ENCODE peak calls at places on chromosomes 6 and 20, in seven cellular contexts. B, M, A, S, U, W and I are unnamed samples.

GRCh38 chr20:18943542-18943941 is 130.0 kb downstream of the SCP2D1 start:
- DNase-seq in B (no peak), A (no peak), M (no peak), S (no peak), U (no peak), W (no peak), I (no peak)

GRCh38 chr20:53735536-53736050 is 142.0 kb upstream of the ZNF217 start:
- DNase-seq in B (no peak), U (no peak), A (no peak), S (no peak), W (no peak), M (no peak), I (no peak)

GRCh38 chr6:139904572-139904971 is 530.1 kb upstream of the CITED2 start:
- DNase-seq in A (no peak), U (no peak), B (no peak), M (no peak), W (no peak), S (no peak), I (no peak)

GRCh38 chr6:89021629-89022028 is 58.2 kb upstream of the RNGTT start:
- DNase-seq in M (no peak), B (no peak), W (peak; percentile 19), A (no peak), U (no peak), S (no peak), I (no peak)

GRCh38 chr6:133951881-133952814 is 876 bp upstream of the TBPL1 start:
- DNase-seq in U (peak; percentile 83), W (peak; percentile 90), A (peak; percentile 80), M (peak; percentile 55), B (peak; percentile 21), S (peak; percentile 79), I (peak; percentile 54)

GRCh38 chr20:58039569-58040092 is 188.8 kb downstream of the ANKRD60 start:
- DNase-seq in M (no peak), W (no peak), U (no peak), A (no peak), S (peak; percentile 79), B (no peak), I (no peak)

GRCh38 chr20:47493175-47493953 is 8.3 kb upstream of the NCOA3 start:
- DNase-seq in W (peak; percentile 73), B (peak; percentile 32), S (peak; percentile 95), A (peak; percentile 91), U (no peak), M (peak; percentile 97), I (peak; percentile 43)

GRCh38 chr20:37397076-37397953 is 51.4 kb downstream of the SRC start:
- DNase-seq in A (no peak), U (no peak), B (no peak), S (no peak), M (no peak), W (peak; percentile 56), I (no peak)

GRCh38 chr6:168157272-168158007 is 78.4 kb upstream of the FRMD1 start:
- DNase-seq in A (no peak), M (no peak), S (peak; percentile 74), B (no peak), U (peak; percentile 18), W (peak; percentile 76), I (no peak)

GRCh38 chr6:168155193-168155592 is 76.2 kb upstream of the FRMD1 start:
- DNase-seq in W (no peak), S (peak; percentile 46), A (no peak), U (no peak), M (no peak), B (no peak), I (no peak)

GRCh38 chr6:99425647-99426453 is 742 bp upstream of the PNISR start:
- DNase-seq in A (peak; percentile 89), S (peak; percentile 93), U (peak; percentile 97), M (peak; percentile 95), W (peak; percentile 98), B (peak; percentile 42), I (peak; percentile 83)

GRCh38 chr6:2542858-2543218 is 207.9 kb downstream of the MYLK4 start:
- DNase-seq in S (no peak), U (no peak), W (no peak), A (no peak), M (peak; percentile 42), B (peak; percentile 5), I (no peak)

GRCh38 chr20:22686097-22686496 is 101.7 kb upstream of the FOXA2 start:
- DNase-seq in W (peak; percentile 68), B (no peak), M (peak; percentile 61), S (no peak), U (peak; percentile 27), A (peak; percentile 70), I (peak; percentile 57)

GRCh38 chr6:37456816-37457560 is 24.0 kb downstream of the CMTR1 start:
- DNase-seq in M (no peak), W (no peak), B (no peak), U (no peak), A (peak; percentile 52), S (peak; percentile 71), I (no peak)

GRCh38 chr6:159984268-159984786 is 15.4 kb downstream of the IGF2R start:
- DNase-seq in U (no peak), B (no peak), W (no peak), M (no peak), S (no peak), A (no peak), I (no peak)

GRCh38 chr6:121557146-121557545 is 121.7 kb downstream of the GJA1 start:
- DNase-seq in U (no peak), A (no peak), W (no peak), S (no peak), B (no peak), M (no peak), I (no peak)

GRCh38 chr6:128725271-128726233 is 157.4 kb upstream of the LAMA2 start:
- DNase-seq in S (no peak), A (no peak), U (peak; percentile 35), B (no peak), M (peak; percentile 63), W (peak; percentile 19), I (no peak)

GRCh38 chr6:120108061-120108795 is 758.7 kb upstream of the MAN1A1 start:
- DNase-seq in M (no peak), S (no peak), W (no peak), B (no peak), U (no peak), A (no peak), I (no peak)

GRCh38 chr20:19659468-19659867 is 98.6 kb upstream of the RIN2 start:
- DNase-seq in A (no peak), M (no peak), B (no peak), W (no peak), S (no peak), U (no peak), I (no peak)

GRCh38 chr20:15642676-15643075 is 930.6 kb downstream of the KIF16B start:
- DNase-seq in S (no peak), W (no peak), U (no peak), B (no peak), A (no peak), M (no peak), I (no peak)

GRCh38 chr6:85078071-85078470 is 313.7 kb upstream of the TBX18 start:
- DNase-seq in A (no peak), B (no peak), S (no peak), W (peak; percentile 29), M (no peak), U (no peak), I (no peak)